ENCODE peak calls at places on chromosome 5, in nine cellular contexts. T is breast epithelium, C is suprapubic skin, Q is IMR-90, D is Peyer's patch, L is lower leg skin, A is NB4, W is heart left ventricle, J is upper lobe of left lung. V is an unnamed sample.

GRCh38 chr5:1184481-1184880 is 16.9 kb upstream of the SLC6A19 start:
- DNase-seq in J (peak; percentile 41), T (no peak), W (peak; percentile 20), L (no peak), C (no peak), A (no peak), Q (no peak), D (no peak), V (no peak)

GRCh38 chr5:1042626-1043025 is 34.0 kb downstream of the NKD2 start:
- DNase-seq in A (no peak), T (no peak), L (no peak), C (no peak), W (peak; percentile 6), J (no peak), Q (no peak), D (no peak), V (no peak)

GRCh38 chr5:14452685-14453084 is 128.9 kb upstream of the OTULINL start:
- DNase-seq in C (no peak), D (no peak), W (no peak), J (no peak), Q (peak; percentile 58), L (no peak), T (no peak), A (no peak), V (no peak)

GRCh38 chr5:170809551-170809950 is 26.0 kb downstream of the GABRP start:
- DNase-seq in T (no peak), Q (peak; percentile 71), J (no peak), C (no peak), W (no peak), L (no peak), D (no peak), A (no peak), V (no peak)

GRCh38 chr5:151885138-151885908 is 39.3 kb downstream of the GLRA1 start:
- DNase-seq in L (no peak), Q (no peak), T (no peak), W (no peak), D (no peak), C (no peak), J (no peak), A (no peak), V (no peak)

GRCh38 chr5:30414078-30414477 is 779.4 kb upstream of the CDH6 start:
- DNase-seq in A (no peak), W (no peak), J (no peak), L (no peak), C (no peak), T (no peak), D (no peak), Q (no peak), V (no peak)

GRCh38 chr5:88518131-88519016 is 249.7 kb upstream of the TMEM161B start:
- DNase-seq in T (no peak), J (no peak), D (no peak), W (no peak), Q (peak; percentile 41), A (peak; percentile 32), C (no peak), L (no peak), V (no peak)

GRCh38 chr5:142070734-142071133 is 37.8 kb upstream of the NDFIP1 start:
- DNase-seq in Q (no peak), W (no peak), T (no peak), J (no peak), D (no peak), C (no peak), L (no peak), A (no peak), V (no peak)

GRCh38 chr5:10324519-10325370 is 17.0 kb upstream of the CMBL start:
- DNase-seq in Q (no peak), W (no peak), C (no peak), T (no peak), A (no peak), D (no peak), L (no peak), J (no peak), V (no peak)

GRCh38 chr5:158695595-158696330 is 404.0 kb downstream of the EBF1 start:
- DNase-seq in A (peak; percentile 76), Q (peak; percentile 60), W (peak; percentile 83), T (peak; percentile 65), L (peak; percentile 71), D (peak; percentile 76), J (peak; percentile 91), C (peak; percentile 82), V (peak; percentile 80)

GRCh38 chr5:95621839-95622629 is 2.1 kb downstream of the GPR150 start:
- DNase-seq in J (no peak), T (no peak), C (no peak), D (no peak), A (peak; percentile 59), Q (no peak), W (no peak), L (no peak), V (no peak)

GRCh38 chr5:95134326-95134725 is 150.6 kb downstream of the MCTP1 start:
- DNase-seq in W (no peak), L (no peak), C (no peak), D (no peak), J (no peak), A (no peak), Q (no peak), T (no peak), V (no peak)

GRCh38 chr5:177133119-177133844 is at the start of gene NSD1:
- DNase-seq in W (peak; percentile 95), J (peak; percentile 99), L (peak; percentile 87), T (peak; percentile 82), Q (peak; percentile 66), C (peak; percentile 86), A (peak; percentile 88), D (peak; percentile 91), V (peak; percentile 89)

GRCh38 chr5:148343049-148343413 is 7.7 kb downstream of the SPINK9 start:
- DNase-seq in J (no peak), Q (no peak), A (no peak), T (no peak), L (peak; percentile 16), D (no peak), W (no peak), C (no peak), V (no peak)

GRCh38 chr5:107215581-107215980 is 455.2 kb downstream of the EFNA5 start:
- DNase-seq in D (no peak), A (no peak), L (no peak), W (no peak), C (no peak), Q (peak; percentile 4), J (no peak), T (no peak), V (no peak)

GRCh38 chr5:57215629-57216195 is 41.9 kb downstream of the GPBP1 start:
- DNase-seq in Q (peak; percentile 44), W (no peak), D (no peak), A (no peak), T (no peak), C (no peak), J (no peak), L (no peak), V (no peak)

DNA sequence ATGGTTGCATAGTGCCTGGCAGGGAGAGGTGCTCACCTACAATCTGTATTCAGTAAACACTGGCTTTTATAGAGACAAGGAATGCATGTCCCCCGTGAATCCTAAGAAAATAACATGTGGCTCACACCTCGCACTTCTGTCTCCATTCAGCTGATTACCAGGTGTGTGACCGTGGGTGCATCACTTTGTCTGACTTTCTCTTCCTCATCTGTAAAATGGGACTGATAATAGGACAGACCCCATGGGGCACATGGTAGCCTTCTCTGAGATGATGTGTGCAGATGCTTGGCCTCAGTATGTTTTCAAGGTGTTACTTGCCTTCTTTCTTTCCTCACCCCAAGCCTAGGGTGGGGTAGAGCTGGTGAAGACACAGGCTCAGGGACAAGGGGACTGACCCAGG is 6.3 kb downstream of the CXXC5 start:
- DNase-seq in D (no peak), T (no peak), A (no peak), C (no peak), J (no peak), L (no peak), W (no peak), Q (no peak), V (no peak)
- TF ChIP-seq POLR2A in D (no peak), T (no peak), A (no peak), C (no peak), J (no peak), L (no peak), W (no peak), Q (no peak), V (no peak)

DNA sequence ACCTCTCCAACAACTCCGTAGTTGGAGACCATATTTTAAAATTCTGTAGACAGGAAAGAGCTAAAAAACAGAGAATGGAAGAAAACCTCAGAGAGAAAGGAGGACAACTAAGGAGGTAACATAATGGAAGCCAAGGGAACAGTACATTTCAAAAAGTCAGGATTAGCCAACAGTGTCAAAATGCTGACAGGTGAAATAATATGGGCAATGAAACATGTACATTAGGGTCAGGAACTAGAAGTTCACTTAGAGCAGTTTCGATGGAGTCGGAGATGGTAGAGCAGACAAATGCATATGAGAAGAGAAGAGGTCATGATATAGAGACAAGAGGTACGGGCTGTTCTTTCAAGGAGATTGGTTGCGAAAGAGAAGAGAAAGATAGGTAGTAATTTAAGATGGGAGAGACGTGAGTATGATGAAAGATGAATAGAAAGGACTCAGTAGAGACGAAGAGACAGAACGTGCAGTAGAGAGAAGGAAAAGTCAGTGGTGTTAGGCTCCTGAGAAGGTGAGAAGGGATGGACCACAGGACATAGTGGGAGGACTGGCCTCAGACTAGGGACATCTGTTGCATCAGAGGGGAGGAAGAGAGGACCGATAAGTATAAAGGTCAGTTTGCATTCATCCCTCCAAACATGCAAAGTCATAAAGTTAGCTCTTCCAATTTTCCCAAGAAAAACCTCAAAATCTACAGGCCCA is 25.6 kb downstream of the NRG2 start:
- DNase-seq in L (no peak), W (no peak), D (no peak), T (no peak), Q (no peak), A (no peak), C (no peak), J (no peak), V (no peak)
- TF ChIP-seq POLR2A in L (no peak), W (no peak), D (no peak), T (no peak), Q (no peak), A (no peak), C (no peak), J (no peak), V (no peak)

GRCh38 chr5:74640450-74641013 is at the start of gene ENC1:
- DNase-seq in L (peak; percentile 59), C (peak; percentile 82), W (peak; percentile 96), Q (peak; percentile 84), D (peak; percentile 59), A (peak; percentile 96), J (peak; percentile 97), T (peak; percentile 81), V (peak; percentile 58)
- TF ChIP-seq POLR2A in L (no peak), C (no peak), W (peak; percentile 71), Q (peak; percentile 75), D (peak; percentile 91), A (peak; percentile 68), J (peak; percentile 46), T (peak; percentile 20), V (peak; percentile 15)

DNA sequence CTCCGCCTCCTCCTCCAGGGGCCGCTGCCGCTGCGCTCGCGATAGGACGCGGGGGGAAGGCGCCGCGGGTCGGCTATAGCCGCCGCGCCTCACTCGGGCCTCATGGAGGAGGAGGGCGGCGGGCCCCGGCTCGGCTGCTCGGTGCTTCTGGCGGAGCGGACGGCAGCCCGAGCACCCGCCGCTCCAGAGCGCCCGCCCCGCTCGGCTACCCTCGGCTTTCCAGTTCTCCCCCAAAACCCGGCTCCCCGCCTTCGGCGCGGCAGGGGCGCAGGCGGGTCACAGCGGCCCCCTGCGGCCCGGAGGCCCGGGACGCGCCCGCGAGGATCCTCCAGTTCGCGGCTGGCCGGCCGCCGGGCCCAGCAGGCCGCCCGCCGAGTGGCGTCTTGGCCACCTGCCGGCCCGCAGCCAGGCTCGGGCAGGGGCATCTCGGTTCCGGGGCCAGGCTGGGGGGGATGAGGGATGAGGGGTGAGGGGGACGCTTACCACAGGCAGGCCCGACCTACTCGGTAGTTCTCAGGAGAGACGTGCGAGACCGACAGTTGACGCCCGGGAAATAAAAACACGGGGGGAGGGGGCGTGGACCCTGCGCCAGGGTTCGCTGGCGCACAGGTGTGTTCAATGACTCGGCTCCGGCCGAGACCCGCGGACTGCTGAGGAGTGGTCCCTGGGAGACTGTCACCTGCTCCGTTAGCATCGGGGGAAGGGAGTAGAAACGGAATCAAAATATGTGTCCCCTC is at the start of gene PAIP1:
- DNase-seq in C (peak; percentile 88), Q (peak; percentile 86), W (peak; percentile 92), J (peak; percentile 97), D (peak; percentile 68), T (peak; percentile 81), A (peak; percentile 91), L (peak; percentile 55), V (peak; percentile 81)
- TF ChIP-seq POLR2A in C (no peak), Q (peak; percentile 84), W (peak; percentile 44), J (peak; percentile 75), D (peak; percentile 60), T (no peak), A (peak; percentile 77), L (no peak), V (peak; percentile 51)